ENCODE peak calls at places on chromosomes 1 and 21, in eight cellular contexts. L, A, K, W, S, M, P and Y are unnamed samples.

GRCh38 chr1:202355944-202356553 is 7.5 kb downstream of the PPP1R12B start:
- DNase-seq in A (no peak), W (no peak), L (no peak), P (no peak), K (no peak), S (no peak), M (peak; percentile 21), Y (no peak)

GRCh38 chr1:112995890-112996289 is 39.9 kb upstream of the SLC16A1 start:
- DNase-seq in K (no peak), A (no peak), L (peak; percentile 20), M (no peak), W (no peak), S (no peak), P (no peak), Y (no peak)

GRCh38 chr21:29403922-29404538 is 105.3 kb downstream of the BACH1 start:
- DNase-seq in M (no peak), A (no peak), S (no peak), K (no peak), L (no peak), W (peak; percentile 23), P (no peak), Y (no peak)

GRCh38 chr1:186272486-186272885 is 102.6 kb downstream of the TPR start:
- DNase-seq in P (no peak), A (no peak), S (no peak), M (no peak), L (no peak), W (no peak), K (no peak), Y (no peak)

GRCh38 chr1:231869364-231869763 is 242.8 kb downstream of the DISC1 start:
- DNase-seq in S (no peak), K (no peak), A (no peak), M (no peak), L (no peak), W (no peak), P (no peak), Y (no peak)

GRCh38 chr1:22745675-22746585 is 35.3 kb downstream of the EPHB2 start:
- DNase-seq in M (peak; percentile 29), P (peak; percentile 66), S (no peak), A (no peak), K (no peak), W (no peak), L (peak; percentile 73), Y (peak; percentile 23)

GRCh38 chr1:67646145-67647035 is 38.6 kb upstream of the GADD45A start:
- DNase-seq in S (no peak), K (no peak), P (no peak), W (peak; percentile 74), M (peak; percentile 46), L (peak; percentile 51), A (no peak), Y (no peak)

GRCh38 chr1:34113887-34114286 is 51.1 kb downstream of the CSMD2 start:
- DNase-seq in A (no peak), K (no peak), P (peak; percentile 3), S (peak; percentile 89), L (no peak), M (no peak), W (no peak), Y (peak; percentile 4)

GRCh38 chr1:221840511-221841243 is 98.8 kb upstream of the DUSP10 start:
- DNase-seq in A (no peak), K (no peak), L (no peak), S (no peak), W (peak; percentile 76), P (no peak), M (no peak), Y (no peak)

GRCh38 chr1:48617227-48617626 is 145.2 kb upstream of the SPATA6 start:
- DNase-seq in K (no peak), S (no peak), W (no peak), M (no peak), A (no peak), L (peak; percentile 72), P (no peak), Y (no peak)

GRCh38 chr1:203069028-203069804 is 16.6 kb downstream of the MYOG start:
- DNase-seq in K (no peak), A (no peak), L (no peak), W (peak; percentile 58), S (no peak), M (no peak), P (no peak), Y (no peak)

GRCh38 chr1:94993931-94994645 is 67.2 kb upstream of the CNN3 start:
- DNase-seq in W (no peak), M (no peak), L (no peak), A (no peak), K (no peak), P (no peak), S (no peak), Y (no peak)

GRCh38 chr1:196535727-196536126 is 72.5 kb downstream of the KCNT2 start:
- DNase-seq in K (no peak), W (no peak), A (no peak), L (peak; percentile 32), P (no peak), S (peak; percentile 80), M (peak; percentile 7), Y (no peak)

GRCh38 chr1:54475357-54476230 is 69.4 kb upstream of the SSBP3 start:
- DNase-seq in A (no peak), S (peak; percentile 81), K (no peak), P (no peak), W (no peak), M (no peak), L (no peak), Y (no peak)

GRCh38 chr1:107964397-107965111 is 426 bp downstream of the VAV3 start:
- DNase-seq in W (peak; percentile 31), A (no peak), S (peak; percentile 81), M (peak; percentile 26), L (peak; percentile 14), K (peak; percentile 37), P (no peak), Y (no peak)

GRCh38 chr21:45417256-45417950 is 12.4 kb downstream of the COL18A1 start:
- DNase-seq in L (no peak), W (peak; percentile 14), P (no peak), M (no peak), K (no peak), A (no peak), S (no peak), Y (no peak)

GRCh38 chr1:24768873-24769605 is 23.8 kb downstream of the CLIC4 start:
- DNase-seq in A (no peak), M (no peak), S (no peak), K (no peak), P (no peak), W (no peak), L (no peak), Y (no peak)

GRCh38 chr1:96234299-96234698 is 487.3 kb upstream of the PTBP2 start:
- DNase-seq in L (peak; percentile 72), K (peak; percentile 53), W (peak; percentile 24), S (no peak), A (peak; percentile 26), P (peak; percentile 0), M (peak; percentile 25), Y (peak; percentile 78)

GRCh38 chr1:69743146-69743545 is 175.4 kb downstream of the LRRC7 start:
- DNase-seq in W (no peak), L (no peak), M (no peak), P (no peak), A (no peak), S (no peak), K (no peak), Y (no peak)

GRCh38 chr1:69739181-69739580 is 171.5 kb downstream of the LRRC7 start:
- DNase-seq in M (no peak), A (no peak), S (peak; percentile 30), L (peak; percentile 16), P (no peak), W (no peak), K (no peak), Y (no peak)

GRCh38 chr1:69738458-69738857 is 170.7 kb downstream of the LRRC7 start:
- DNase-seq in L (peak; percentile 6), K (no peak), S (no peak), W (no peak), P (no peak), A (no peak), M (no peak), Y (no peak)

DNA sequence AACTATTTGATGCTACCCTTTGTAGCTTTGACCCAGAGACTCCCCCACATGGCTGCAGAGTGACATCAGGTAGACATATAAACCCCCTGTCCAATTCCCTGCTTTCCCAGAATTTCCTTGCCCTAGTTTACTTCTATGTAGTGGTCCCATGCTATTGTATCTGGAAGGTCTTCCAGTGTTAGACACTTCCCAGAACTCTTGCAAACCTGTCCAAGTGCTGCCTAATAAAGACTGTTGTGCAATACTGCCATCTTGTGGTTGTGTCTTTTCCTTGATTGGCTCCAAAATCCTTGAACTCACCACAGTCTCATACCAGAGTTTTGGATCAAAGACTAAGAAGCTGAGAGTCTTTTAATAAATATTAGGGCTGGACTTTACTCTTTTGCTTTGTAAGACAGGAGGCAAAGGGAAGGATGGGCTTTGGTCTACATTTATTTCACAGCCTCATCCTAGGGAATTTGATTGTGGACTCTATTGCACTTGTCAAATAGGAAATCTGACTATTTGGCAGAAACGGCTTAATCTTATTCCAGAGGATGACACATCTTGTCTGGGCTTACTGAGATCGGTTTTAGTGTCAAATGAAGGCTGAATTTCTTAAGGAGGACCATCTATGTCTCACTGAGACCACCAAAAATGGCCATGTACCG is 169.9 kb downstream of the LRRC7 start:
- DNase-seq in A (no peak), S (peak; percentile 84), K (no peak), P (peak; percentile 2), W (no peak), L (peak; percentile 51), M (peak; percentile 26), Y (peak; percentile 49)
- TF ChIP-seq CTCF in A (peak; percentile 39), S (peak; percentile 91), K (no peak), P (peak; percentile 66), W (peak; percentile 66), L (peak; percentile 71), M (peak; percentile 78), Y (peak; percentile 67)

GRCh38 chr1:80217377-80217986 is 1211.0 kb upstream of the ADGRL4 start:
- DNase-seq in M (no peak), L (peak; percentile 42), P (peak; percentile 11), S (peak; percentile 55), W (no peak), K (no peak), A (no peak), Y (peak; percentile 27)
- TF ChIP-seq CTCF in M (peak; percentile 73), L (peak; percentile 63), P (peak; percentile 52), S (peak; percentile 75), W (peak; percentile 41), K (no peak), A (no peak), Y (peak; percentile 52)

GRCh38 chr1:88683848-88684481 is at the start of gene PKN2:
- DNase-seq in S (peak; percentile 99), A (peak; percentile 96), M (peak; percentile 97), L (peak; percentile 97), K (peak; percentile 97), P (peak; percentile 69), W (peak; percentile 99), Y (peak; percentile 98)
- TF ChIP-seq CTCF in S (peak; percentile 14), A (no peak), M (no peak), L (no peak), K (no peak), P (no peak), W (peak; percentile 36), Y (no peak)

DNA sequence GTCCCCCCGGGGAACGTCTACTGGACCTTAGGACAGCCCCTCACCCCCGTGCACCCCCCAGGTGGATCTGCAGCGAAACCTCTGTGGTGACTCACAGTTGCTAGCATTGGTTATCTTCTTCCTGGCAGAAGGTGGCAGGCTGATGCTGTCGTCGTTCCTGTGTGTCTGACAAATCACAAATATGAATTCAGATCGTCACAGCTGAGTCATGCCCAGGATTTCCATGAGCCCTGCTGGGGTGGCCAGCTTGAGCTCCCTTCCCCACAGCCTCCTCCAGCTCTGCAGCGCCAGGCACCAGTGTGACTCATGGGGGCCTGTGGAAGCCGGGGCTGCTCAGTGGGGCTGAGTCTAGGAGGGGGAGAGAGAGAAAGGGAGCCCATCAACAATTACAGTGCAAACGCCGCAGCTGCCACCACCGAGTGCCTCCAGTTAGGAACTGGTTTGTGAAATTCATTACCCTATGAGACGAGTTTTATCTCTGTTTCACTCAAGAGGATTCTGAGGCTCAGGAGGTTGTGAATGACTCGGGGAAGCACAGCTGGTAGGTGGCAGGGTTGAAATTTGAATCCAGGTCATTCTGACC is 197.9 kb downstream of the DYRK1A start:
- DNase-seq in S (peak; percentile 48), W (peak; percentile 81), A (no peak), M (peak; percentile 87), L (peak; percentile 99), K (peak; percentile 77), P (peak; percentile 68), Y (peak; percentile 84)
- TF ChIP-seq CTCF in S (peak; percentile 41), W (no peak), A (no peak), M (no peak), L (no peak), K (no peak), P (peak; percentile 27), Y (no peak)